ENCODE peak calls at places on chromosomes 13 and 19, in four cellular contexts. Y is CD8-positive, alpha-beta T cell; U is HL-60; F is AG04449. N is an unnamed sample.

GRCh38 chr19:30395283-30395682 is 23.1 kb downstream of the ZNF536 start:
- DNase-seq in Y (no peak), U (no peak), F (no peak), N (no peak)

GRCh38 chr19:4636151-4636717 is 3.1 kb upstream of the TNFAIP8L1 start:
- DNase-seq in Y (peak; percentile 81), U (peak; percentile 34), F (no peak), N (peak; percentile 42)

GRCh38 chr13:44575741-44576395 is at the start of gene TSC22D1:
- DNase-seq in Y (peak; percentile 72), U (no peak), F (no peak), N (peak; percentile 25)

GRCh38 chr19:4369109-4369887 is 25.9 kb downstream of the MPND start:
- DNase-seq in Y (peak; percentile 64), U (peak; percentile 63), F (no peak), N (peak; percentile 77)

GRCh38 chr19:29934781-29935180 is 7.3 kb upstream of the URI1 start:
- DNase-seq in Y (no peak), U (no peak), F (no peak), N (no peak)

GRCh38 chr19:1079566-1080111 is 12.7 kb downstream of the ARHGAP45 start:
- DNase-seq in Y (peak; percentile 70), U (no peak), F (no peak), N (no peak)

GRCh38 chr13:105665284-105665683 is 870.2 kb downstream of the EFNB2 start:
- DNase-seq in Y (no peak), U (no peak), F (peak; percentile 56), N (no peak)

GRCh38 chr13:50847501-50847900 is 4.0 kb upstream of the DLEU7 start:
- DNase-seq in Y (no peak), U (no peak), F (no peak), N (no peak)

GRCh38 chr19:18401580-18402112 is 4.2 kb upstream of the LRRC25 start:
- DNase-seq in Y (no peak), U (peak; percentile 87), F (no peak), N (peak; percentile 64)

GRCh38 chr13:43304945-43305344 is 281.6 kb downstream of the DNAJC15 start:
- DNase-seq in Y (no peak), U (no peak), F (no peak), N (no peak)

GRCh38 chr13:76632388-76633044 is 253.7 kb downstream of the KCTD12 start:
- DNase-seq in Y (no peak), U (no peak), F (no peak), N (no peak)

GRCh38 chr19:32971012-32971595 is 654 bp downstream of the CEP89 start:
- DNase-seq in Y (no peak), U (no peak), F (no peak), N (no peak)

GRCh38 chr19:29680447-29680846 is 15.2 kb downstream of the PLEKHF1 start:
- DNase-seq in Y (peak; percentile 77), U (peak; percentile 43), F (no peak), N (no peak)

GRCh38 chr19:3547767-3548282 is 8.9 kb downstream of the TEKTIP1 start:
- DNase-seq in Y (no peak), U (no peak), F (no peak), N (no peak)

DNA sequence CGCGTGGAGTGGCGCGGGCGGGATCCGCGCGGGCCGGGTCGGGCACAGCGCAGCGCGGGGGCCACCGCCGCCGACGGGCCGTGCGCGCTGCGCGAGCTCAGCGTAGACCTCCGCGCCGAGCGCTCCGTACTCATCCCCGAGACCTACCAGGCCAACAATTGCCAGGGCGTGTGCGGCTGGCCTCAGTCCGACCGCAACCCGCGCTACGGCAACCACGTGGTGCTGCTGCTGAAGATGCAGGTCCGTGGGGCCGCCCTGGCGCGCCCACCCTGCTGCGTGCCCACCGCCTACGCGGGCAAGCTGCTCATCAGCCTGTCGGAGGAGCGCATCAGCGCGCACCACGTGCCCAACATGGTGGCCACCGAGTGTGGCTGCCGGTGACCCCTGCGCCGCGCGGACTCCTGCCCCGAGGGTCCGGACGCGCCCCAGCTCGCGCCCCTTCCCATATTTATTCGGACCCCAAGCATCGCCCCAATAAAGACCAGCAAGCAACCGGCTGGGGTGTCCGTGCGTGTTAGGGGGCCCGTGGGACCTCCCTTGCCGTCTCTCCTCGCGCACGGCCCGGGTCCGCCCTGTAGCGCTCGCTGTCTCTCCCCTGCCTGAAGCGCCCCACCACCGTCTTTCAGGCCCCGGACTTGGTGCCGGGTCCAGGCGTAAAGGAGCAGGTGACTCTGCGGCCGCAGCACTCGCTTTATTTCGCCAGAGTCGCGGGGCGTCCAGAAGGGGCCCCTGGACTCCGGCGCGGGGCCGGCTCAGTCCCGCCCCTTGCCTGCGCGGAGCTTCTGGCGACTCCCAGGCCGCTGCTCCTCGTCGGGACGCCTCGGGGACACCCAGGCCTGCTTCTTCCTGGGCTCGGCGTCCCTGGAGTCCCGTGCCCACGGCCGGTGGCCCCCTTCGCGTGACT is 2.7 kb downstream of the AMH start:
- DNase-seq in Y (no peak), U (no peak), F (no peak), N (no peak)
- H3K4me3 ChIP-seq in Y (peak overlapping the region; percentile 71), U (no peak overlapping the region), F (no peak overlapping the region), N (no peak overlapping the region)

DNA sequence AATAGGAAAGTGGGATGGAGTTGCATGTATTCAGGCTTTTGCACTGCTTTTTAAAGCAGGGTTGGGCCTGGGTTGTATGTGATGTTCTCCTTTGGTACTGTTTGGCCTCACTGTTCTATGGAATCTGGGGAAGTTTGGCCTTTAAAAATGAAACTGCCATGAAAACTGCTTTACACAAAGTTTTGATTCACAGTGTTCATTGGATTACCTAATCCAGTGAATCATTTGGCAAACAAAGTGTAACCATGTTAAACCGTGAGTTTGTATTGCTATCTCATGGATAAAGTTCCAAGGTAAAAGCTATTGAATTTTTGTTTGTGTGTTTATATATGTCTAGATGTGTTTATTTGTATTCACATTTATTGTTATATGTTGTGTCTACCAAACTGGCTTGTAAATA is 1658.6 kb downstream of the OLFM4 start:
- DNase-seq in Y (no peak), U (no peak), F (no peak), N (no peak)
- H3K4me3 ChIP-seq in Y (no peak overlapping the region), U (no peak overlapping the region), F (no peak overlapping the region), N (no peak overlapping the region)

GRCh38 chr13:73394066-73394465 is 335.3 kb downstream of the KLF5 start:
- DNase-seq in Y (no peak), U (no peak), F (no peak), N (no peak)

GRCh38 chr13:73401769-73402168 is 343.0 kb downstream of the KLF5 start:
- DNase-seq in Y (no peak), U (no peak), F (no peak), N (no peak)

GRCh38 chr13:73399347-73400216 is 340.8 kb downstream of the KLF5 start:
- DNase-seq in Y (no peak), U (no peak), F (no peak), N (peak; percentile 74)

GRCh38 chr13:73397486-73398020 is 338.7 kb downstream of the KLF5 start:
- DNase-seq in Y (no peak), U (no peak), F (no peak), N (no peak)
- H3K4me3 ChIP-seq in Y (no peak overlapping the region), U (no peak overlapping the region), F (no peak overlapping the region), N (no peak overlapping the region)

DNA sequence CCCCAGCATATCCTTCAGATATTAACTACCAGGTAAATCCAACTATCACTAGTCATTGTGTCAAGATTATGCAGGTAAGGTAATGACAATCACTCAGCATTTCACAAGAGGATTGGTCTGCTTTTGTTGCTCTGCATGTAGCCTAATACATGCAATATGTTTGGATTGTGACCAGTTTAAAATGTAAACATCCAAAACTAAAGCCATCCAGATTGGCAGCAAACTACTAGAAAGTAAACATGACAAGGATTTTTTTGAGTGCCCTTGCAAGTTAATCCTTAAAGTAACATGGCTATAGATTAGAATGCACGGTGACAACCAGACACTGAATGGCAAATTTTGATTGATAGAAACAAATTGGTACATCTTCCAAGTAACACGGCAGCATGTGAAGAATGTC is 429.3 kb upstream of the ARGLU1 start:
- DNase-seq in Y (no peak), U (no peak), F (no peak), N (no peak)
- H3K4me3 ChIP-seq in Y (no peak overlapping the region), U (no peak overlapping the region), F (no peak overlapping the region), N (no peak overlapping the region)

DNA sequence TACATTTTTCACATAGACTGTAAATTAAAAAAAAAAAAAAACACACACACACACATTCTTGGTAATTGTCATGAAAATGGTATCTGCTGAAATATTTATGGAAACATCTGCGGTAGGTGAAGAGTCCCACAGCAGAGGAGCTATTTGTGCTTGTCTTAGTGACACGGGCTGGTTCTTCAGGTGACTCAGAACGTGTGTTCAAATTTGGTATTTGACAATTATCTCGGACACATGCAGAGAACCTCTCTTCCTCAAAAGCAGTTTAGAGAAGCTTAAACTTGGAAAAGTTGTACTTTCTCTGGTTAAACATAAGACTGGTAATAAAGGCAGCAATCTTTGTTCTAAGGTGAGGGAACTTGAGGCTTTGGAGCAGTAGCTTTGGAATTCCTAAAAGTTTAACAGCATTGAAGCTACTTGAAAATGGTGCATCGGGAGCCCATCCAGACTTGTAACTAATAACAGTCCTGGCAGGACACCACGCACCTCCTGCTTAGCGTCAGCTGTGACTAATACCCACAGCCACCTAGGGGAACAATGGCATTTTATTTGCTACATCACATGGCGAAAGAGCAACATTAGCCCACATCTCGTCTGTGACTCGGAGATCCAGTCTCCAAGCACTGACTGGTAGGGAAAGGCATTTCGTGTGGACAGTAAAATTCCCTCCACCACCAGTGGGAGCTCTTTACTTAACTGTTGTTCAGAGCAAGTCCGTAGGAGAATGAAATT is 1505.1 kb upstream of the SLC10A2 start:
- DNase-seq in Y (no peak), U (no peak), F (peak; percentile 45), N (peak; percentile 92)
- H3K4me3 ChIP-seq in Y (no peak overlapping the region), U (no peak overlapping the region), F (peak overlapping the region; percentile 21), N (no peak overlapping the region)